ENCODE peak calls at places on chromosomes 7 and 10, in six cellular contexts. One of them, this sample, is unnamed.

GRCh38 chr10:5575482-5576153 is 50.9 kb downstream of the CALML3 start:
- DNase-seq in fibroblast of lung: peak; percentile 57
- DNase-seq in PC-3: peak; percentile 52
- DNase-seq in hepatocyte: peak; percentile 61
- DNase-seq in H9: no peak
- DNase-seq in astrocyte: peak; percentile 75
- DNase-seq in this sample: peak; percentile 53

GRCh38 chr7:36088966-36089365 is 64.1 kb upstream of the EEPD1 start:
- DNase-seq in fibroblast of lung: no peak
- DNase-seq in PC-3: no peak
- DNase-seq in hepatocyte: no peak
- DNase-seq in H9: no peak
- DNase-seq in astrocyte: peak; percentile 24
- DNase-seq in this sample: no peak

GRCh38 chr7:64885520-64886240 is 17.4 kb upstream of the ZNF273 start:
- DNase-seq in fibroblast of lung: no peak
- DNase-seq in PC-3: no peak
- DNase-seq in hepatocyte: no peak
- DNase-seq in H9: peak; percentile 5
- DNase-seq in astrocyte: no peak
- DNase-seq in this sample: no peak

GRCh38 chr7:74535951-74536356 is 82.2 kb downstream of the GTF2IRD1 start:
- DNase-seq in fibroblast of lung: no peak
- DNase-seq in PC-3: no peak
- DNase-seq in hepatocyte: no peak
- DNase-seq in H9: no peak
- DNase-seq in astrocyte: no peak
- DNase-seq in this sample: no peak

GRCh38 chr7:140060788-140061606 is 1.8 kb downstream of the PARP12 start:
- DNase-seq in fibroblast of lung: peak; percentile 90
- DNase-seq in PC-3: peak; percentile 26
- DNase-seq in hepatocyte: no peak
- DNase-seq in H9: no peak
- DNase-seq in astrocyte: peak; percentile 65
- DNase-seq in this sample: no peak

GRCh38 chr7:48786951-48787350 is 137.4 kb upstream of the CDC14C start:
- DNase-seq in fibroblast of lung: no peak
- DNase-seq in PC-3: no peak
- DNase-seq in hepatocyte: no peak
- DNase-seq in H9: no peak
- DNase-seq in astrocyte: no peak
- DNase-seq in this sample: no peak

GRCh38 chr10:1896153-1896552 is 158.8 kb upstream of the ADARB2 start:
- DNase-seq in fibroblast of lung: no peak
- DNase-seq in PC-3: no peak
- DNase-seq in hepatocyte: no peak
- DNase-seq in H9: no peak
- DNase-seq in astrocyte: no peak
- DNase-seq in this sample: no peak

GRCh38 chr10:51403522-51403921 is 295.9 kb downstream of the CSTF2T start:
- DNase-seq in fibroblast of lung: no peak
- DNase-seq in PC-3: no peak
- DNase-seq in hepatocyte: no peak
- DNase-seq in H9: no peak
- DNase-seq in astrocyte: no peak
- DNase-seq in this sample: no peak

GRCh38 chr7:23044581-23044980 is 30.7 kb upstream of the HYCC1 start:
- DNase-seq in fibroblast of lung: no peak
- DNase-seq in PC-3: no peak
- DNase-seq in hepatocyte: no peak
- DNase-seq in H9: no peak
- DNase-seq in astrocyte: no peak
- DNase-seq in this sample: no peak

GRCh38 chr10:103698266-103698665 is 157.1 kb downstream of the SH3PXD2A start:
- DNase-seq in fibroblast of lung: no peak
- DNase-seq in PC-3: no peak
- DNase-seq in hepatocyte: no peak
- DNase-seq in H9: no peak
- DNase-seq in astrocyte: no peak
- DNase-seq in this sample: no peak

GRCh38 chr10:97539523-97540200 is 32.9 kb upstream of the ANKRD2 start:
- DNase-seq in fibroblast of lung: peak; percentile 92
- DNase-seq in PC-3: peak; percentile 20
- DNase-seq in hepatocyte: peak; percentile 55
- DNase-seq in H9: peak; percentile 77
- DNase-seq in astrocyte: peak; percentile 85
- DNase-seq in this sample: no peak

GRCh38 chr10:67666416-67667043 is 29.5 kb downstream of the CTNNA3 start:
- DNase-seq in fibroblast of lung: peak; percentile 53
- DNase-seq in PC-3: peak; percentile 84
- DNase-seq in hepatocyte: peak; percentile 19
- DNase-seq in H9: no peak
- DNase-seq in astrocyte: peak; percentile 1
- DNase-seq in this sample: peak; percentile 6

GRCh38 chr10:102604379-102604960 is 39.8 kb upstream of the TRIM8 start:
- DNase-seq in fibroblast of lung: peak; percentile 72
- DNase-seq in PC-3: peak; percentile 82
- DNase-seq in hepatocyte: peak; percentile 76
- DNase-seq in H9: no peak
- DNase-seq in astrocyte: peak; percentile 89
- DNase-seq in this sample: peak; percentile 79

GRCh38 chr10:63885159-63885558 is 364.0 kb downstream of the REEP3 start:
- DNase-seq in fibroblast of lung: no peak
- DNase-seq in PC-3: no peak
- DNase-seq in hepatocyte: no peak
- DNase-seq in H9: no peak
- DNase-seq in astrocyte: no peak
- DNase-seq in this sample: no peak

GRCh38 chr7:139716156-139716942 is 61.4 kb downstream of the HIPK2 start:
- DNase-seq in fibroblast of lung: no peak
- DNase-seq in PC-3: no peak
- DNase-seq in hepatocyte: no peak
- DNase-seq in H9: no peak
- DNase-seq in astrocyte: no peak
- DNase-seq in this sample: no peak

GRCh38 chr10:62732841-62733653 is 71.5 kb upstream of the ADO start:
- DNase-seq in fibroblast of lung: peak; percentile 37
- DNase-seq in PC-3: peak; percentile 100
- DNase-seq in hepatocyte: no peak
- DNase-seq in H9: no peak
- DNase-seq in astrocyte: peak; percentile 96
- DNase-seq in this sample: peak; percentile 95

GRCh38 chr7:66758964-66759628 is 18.6 kb downstream of the RABGEF1 start:
- DNase-seq in fibroblast of lung: no peak
- DNase-seq in PC-3: no peak
- DNase-seq in hepatocyte: no peak
- DNase-seq in H9: no peak
- DNase-seq in astrocyte: no peak
- DNase-seq in this sample: no peak

GRCh38 chr7:83835424-83835823 is 186.5 kb upstream of the SEMA3E start:
- DNase-seq in fibroblast of lung: peak; percentile 35
- DNase-seq in PC-3: no peak
- DNase-seq in hepatocyte: no peak
- DNase-seq in H9: no peak
- DNase-seq in astrocyte: peak; percentile 23
- DNase-seq in this sample: peak; percentile 17

GRCh38 chr7:32347244-32347828 is 142.8 kb downstream of the LSM5 start:
- DNase-seq in fibroblast of lung: peak; percentile 2
- DNase-seq in PC-3: peak; percentile 40
- DNase-seq in hepatocyte: peak; percentile 12
- DNase-seq in H9: no peak
- DNase-seq in astrocyte: no peak
- DNase-seq in this sample: no peak

GRCh38 chr10:12484945-12485805 is 135.8 kb downstream of the CAMK1D start:
- DNase-seq in fibroblast of lung: no peak
- DNase-seq in PC-3: no peak
- DNase-seq in hepatocyte: no peak
- DNase-seq in H9: peak; percentile 67
- DNase-seq in astrocyte: no peak
- DNase-seq in this sample: no peak

GRCh38 chr7:9149499-9150082 is 716.2 kb downstream of the NXPH1 start:
- DNase-seq in fibroblast of lung: peak; percentile 2
- DNase-seq in PC-3: peak; percentile 23
- DNase-seq in hepatocyte: no peak
- DNase-seq in H9: no peak
- DNase-seq in astrocyte: peak; percentile 3
- DNase-seq in this sample: peak; percentile 3

GRCh38 chr10:92689663-92690210 is at the start of gene HHEX:
- DNase-seq in fibroblast of lung: peak; percentile 73
- DNase-seq in PC-3: peak; percentile 78
- DNase-seq in hepatocyte: peak; percentile 67
- DNase-seq in H9: peak; percentile 52
- DNase-seq in astrocyte: peak; percentile 58
- DNase-seq in this sample: peak; percentile 50

GRCh38 chr10:72485701-72486100 is 131.0 kb upstream of the DNAJB12 start:
- DNase-seq in fibroblast of lung: no peak
- DNase-seq in PC-3: no peak
- DNase-seq in hepatocyte: no peak
- DNase-seq in H9: no peak
- DNase-seq in astrocyte: no peak
- DNase-seq in this sample: no peak

GRCh38 chr7:129784783-129785456 is 167.8 kb downstream of the UBE2H start:
- DNase-seq in fibroblast of lung: no peak
- DNase-seq in PC-3: no peak
- DNase-seq in hepatocyte: no peak
- DNase-seq in H9: peak; percentile 52
- DNase-seq in astrocyte: no peak
- DNase-seq in this sample: no peak

DNA sequence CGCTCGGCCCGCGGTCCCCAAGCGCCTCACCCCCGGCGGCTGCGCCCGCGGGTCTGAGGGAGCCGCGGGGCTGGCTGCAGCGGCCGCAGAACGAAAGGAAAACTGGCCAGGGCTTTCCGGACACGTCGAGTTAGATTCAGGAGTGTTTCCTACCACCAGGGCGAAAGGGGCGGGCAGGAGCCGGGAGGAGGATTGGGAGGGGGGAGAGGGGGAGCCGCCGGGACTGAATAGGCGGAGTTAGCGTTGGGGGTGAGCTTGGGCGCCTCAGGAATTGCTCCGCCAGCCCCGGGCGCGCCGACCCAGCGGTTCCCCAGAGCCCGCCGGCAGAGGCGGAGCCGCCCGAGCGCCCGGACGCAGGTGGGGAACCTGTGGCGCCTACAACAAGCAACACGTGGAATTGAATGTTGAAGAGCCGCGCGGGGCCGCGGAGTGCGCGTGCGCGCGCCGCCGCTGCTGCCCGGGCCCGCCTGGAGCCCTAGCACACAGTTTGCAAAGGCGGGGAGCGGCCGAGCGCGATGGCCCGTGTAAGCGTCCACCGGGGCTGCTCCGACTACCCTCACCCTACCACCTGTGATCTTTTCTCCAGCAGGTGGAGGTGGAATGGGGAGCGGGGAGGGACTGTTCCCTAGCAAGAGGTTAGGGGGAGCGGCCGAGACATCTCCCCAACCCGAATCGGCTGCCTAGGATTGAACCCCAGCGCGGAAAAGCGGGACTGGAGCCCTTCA is at the start of gene CADPS2:
- DNase-seq in fibroblast of lung: peak; percentile 90
- DNase-seq in PC-3: peak; percentile 71
- DNase-seq in hepatocyte: peak; percentile 94
- DNase-seq in H9: peak; percentile 83
- DNase-seq in astrocyte: peak; percentile 79
- DNase-seq in this sample: peak; percentile 87
- TF ChIP-seq CTCF in fibroblast of lung: peak; percentile 9
- TF ChIP-seq CTCF in PC-3: no peak
- TF ChIP-seq CTCF in hepatocyte: peak; percentile 19
- TF ChIP-seq CTCF in H9: no peak
- TF ChIP-seq CTCF in astrocyte: no peak
- TF ChIP-seq CTCF in this sample: no peak

GRCh38 chr10:43448742-43449141 is 11.8 kb downstream of the ZNF487 start:
- DNase-seq in fibroblast of lung: no peak
- DNase-seq in PC-3: no peak
- DNase-seq in hepatocyte: no peak
- DNase-seq in H9: no peak
- DNase-seq in astrocyte: no peak
- DNase-seq in this sample: no peak
- H3K9me3 ChIP-seq in fibroblast of lung: no peaks in the 10 kb centered on the region
- H3K9me3 ChIP-seq in PC-3: no peaks in the 10 kb centered on the region
- H3K9me3 ChIP-seq in hepatocyte: no peaks in the 10 kb centered on the region
- H3K9me3 ChIP-seq in H9: peaks cover 6% of the 10 kb centered on the region
- H3K9me3 ChIP-seq in astrocyte: no peaks in the 10 kb centered on the region
- H3K9me3 ChIP-seq in this sample: no peaks in the 10 kb centered on the region

GRCh38 chr7:151745090-151745638 is 131.8 kb downstream of the PRKAG2 start:
- DNase-seq in fibroblast of lung: peak; percentile 95
- DNase-seq in PC-3: peak; percentile 88
- DNase-seq in hepatocyte: peak; percentile 91
- DNase-seq in H9: no peak
- DNase-seq in astrocyte: peak; percentile 89
- DNase-seq in this sample: peak; percentile 61
- H4K20me1 ChIP-seq in fibroblast of lung: no peaks in the 10 kb centered on the region
- H4K20me1 ChIP-seq in PC-3: no peaks in the 10 kb centered on the region
- H4K20me1 ChIP-seq in hepatocyte: no peaks in the 10 kb centered on the region
- H4K20me1 ChIP-seq in H9: no peaks in the 10 kb centered on the region
- H4K20me1 ChIP-seq in astrocyte: no peaks in the 10 kb centered on the region
- H4K20me1 ChIP-seq in this sample: no peaks in the 10 kb centered on the region

GRCh38 chr7:87220734-87221215 is 1.2 kb upstream of the TMEM243 start:
- DNase-seq in fibroblast of lung: peak; percentile 12
- DNase-seq in PC-3: peak; percentile 51
- DNase-seq in hepatocyte: peak; percentile 53
- DNase-seq in H9: no peak
- DNase-seq in astrocyte: no peak
- DNase-seq in this sample: no peak

GRCh38 chr7:87219545-87220025 is at the start of gene TMEM243:
- DNase-seq in fibroblast of lung: peak; percentile 63
- DNase-seq in PC-3: peak; percentile 54
- DNase-seq in hepatocyte: peak; percentile 83
- DNase-seq in H9: peak; percentile 53
- DNase-seq in astrocyte: peak; percentile 65
- DNase-seq in this sample: peak; percentile 47

GRCh38 chr7:87217983-87218653 is 1.4 kb downstream of the TMEM243 start:
- DNase-seq in fibroblast of lung: no peak
- DNase-seq in PC-3: no peak
- DNase-seq in hepatocyte: no peak
- DNase-seq in H9: no peak
- DNase-seq in astrocyte: no peak
- DNase-seq in this sample: no peak

GRCh38 chr7:87218941-87219544 is 489 bp downstream of the TMEM243 start:
- DNase-seq in fibroblast of lung: peak; percentile 54
- DNase-seq in PC-3: peak; percentile 57
- DNase-seq in hepatocyte: peak; percentile 48
- DNase-seq in H9: peak; percentile 74
- DNase-seq in astrocyte: peak; percentile 27
- DNase-seq in this sample: peak; percentile 51

DNA sequence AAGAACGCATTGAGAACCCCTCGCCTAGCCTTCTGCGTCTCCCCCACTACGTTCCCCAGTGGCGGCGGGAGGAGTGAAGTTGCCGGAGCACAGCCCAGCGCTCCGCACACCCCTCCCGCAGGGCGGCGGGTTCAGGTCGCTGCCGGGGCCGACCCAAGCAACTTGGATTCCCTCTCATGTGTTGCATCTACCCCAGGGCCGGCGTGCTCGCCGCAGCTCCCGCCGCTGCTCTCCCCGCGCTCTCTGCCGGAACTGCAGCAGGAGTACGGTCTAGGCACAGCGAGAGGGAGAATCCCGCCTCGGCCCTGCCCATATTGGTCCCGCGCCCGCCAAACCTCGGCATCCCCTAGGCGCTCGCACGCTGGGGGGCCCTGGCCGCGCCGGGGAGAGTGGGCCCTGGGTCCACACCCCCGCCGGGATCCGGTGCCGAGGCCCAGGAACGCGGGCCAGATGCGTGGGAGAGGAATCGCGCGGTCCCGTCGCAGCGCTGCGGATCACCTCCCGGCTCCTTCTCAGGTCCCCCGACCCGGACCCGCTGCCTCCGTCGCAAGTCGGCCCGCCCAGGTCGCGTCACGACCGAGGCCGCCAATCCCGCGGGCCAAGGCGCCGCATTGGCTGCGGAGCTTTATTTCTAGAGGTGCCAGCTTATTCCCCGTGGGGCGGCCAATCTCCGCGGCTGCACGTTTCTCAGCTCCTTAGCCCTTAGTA is 648 bp upstream of the TMEM243 start:
- DNase-seq in fibroblast of lung: peak; percentile 65
- DNase-seq in PC-3: peak; percentile 82
- DNase-seq in hepatocyte: peak; percentile 87
- DNase-seq in H9: peak; percentile 87
- DNase-seq in astrocyte: peak; percentile 63
- DNase-seq in this sample: peak; percentile 83
- TF ChIP-seq CTCF in fibroblast of lung: peak; percentile 5
- TF ChIP-seq CTCF in PC-3: no peak
- TF ChIP-seq CTCF in hepatocyte: no peak
- TF ChIP-seq CTCF in H9: no peak
- TF ChIP-seq CTCF in astrocyte: no peak
- TF ChIP-seq CTCF in this sample: no peak

This sample was measured in mammary epithelial cell.